ENCODE peak calls at places on chromosomes 2 and 18, in ten cellular contexts. One of them, this sample, is unnamed.

GRCh38 chr2:177882501-177882900 is 190.1 kb downstream of the PDE11A start:
- DNase-seq in left ventricle myocardium inferior: no peak
- DNase-seq in ovary: no peak
- DNase-seq in endothelial cell: no peak
- DNase-seq in GM13977: no peak
- DNase-seq in AG09309: no peak
- DNase-seq in nephron progenitor cell: no peak
- DNase-seq in WTC11: no peak
- DNase-seq in esophagus squamous epithelium: no peak
- DNase-seq in IMR-90: no peak
- DNase-seq in this sample: peak; percentile 18

GRCh38 chr2:203551653-203552250 is 16.7 kb upstream of the RAPH1 start:
- DNase-seq in left ventricle myocardium inferior: no peak
- DNase-seq in ovary: peak; percentile 58
- DNase-seq in endothelial cell: no peak
- DNase-seq in GM13977: no peak
- DNase-seq in AG09309: no peak
- DNase-seq in nephron progenitor cell: no peak
- DNase-seq in WTC11: no peak
- DNase-seq in esophagus squamous epithelium: no peak
- DNase-seq in IMR-90: peak; percentile 70
- DNase-seq in this sample: peak; percentile 51

GRCh38 chr18:449374-449773 is 51.1 kb downstream of the COLEC12 start:
- DNase-seq in left ventricle myocardium inferior: no peak
- DNase-seq in ovary: peak; percentile 31
- DNase-seq in endothelial cell: no peak
- DNase-seq in GM13977: no peak
- DNase-seq in AG09309: no peak
- DNase-seq in nephron progenitor cell: peak; percentile 33
- DNase-seq in WTC11: peak; percentile 19
- DNase-seq in esophagus squamous epithelium: no peak
- DNase-seq in IMR-90: no peak
- DNase-seq in this sample: no peak

GRCh38 chr2:96680561-96681141 is 38.1 kb downstream of the FER1L5 start:
- DNase-seq in left ventricle myocardium inferior: no peak
- DNase-seq in ovary: no peak
- DNase-seq in endothelial cell: no peak
- DNase-seq in GM13977: no peak
- DNase-seq in AG09309: no peak
- DNase-seq in nephron progenitor cell: no peak
- DNase-seq in WTC11: no peak
- DNase-seq in esophagus squamous epithelium: no peak
- DNase-seq in IMR-90: no peak
- DNase-seq in this sample: no peak

GRCh38 chr18:76988827-76989646 is 143.5 kb downstream of the MBP start:
- DNase-seq in left ventricle myocardium inferior: no peak
- DNase-seq in ovary: no peak
- DNase-seq in endothelial cell: no peak
- DNase-seq in GM13977: no peak
- DNase-seq in AG09309: no peak
- DNase-seq in nephron progenitor cell: no peak
- DNase-seq in WTC11: no peak
- DNase-seq in esophagus squamous epithelium: no peak
- DNase-seq in IMR-90: no peak
- DNase-seq in this sample: no peak

GRCh38 chr2:2667690-2668089 is 336.6 kb upstream of the MYT1L start:
- DNase-seq in left ventricle myocardium inferior: no peak
- DNase-seq in ovary: no peak
- DNase-seq in endothelial cell: no peak
- DNase-seq in GM13977: no peak
- DNase-seq in AG09309: no peak
- DNase-seq in nephron progenitor cell: no peak
- DNase-seq in WTC11: no peak
- DNase-seq in esophagus squamous epithelium: no peak
- DNase-seq in IMR-90: no peak
- DNase-seq in this sample: no peak

GRCh38 chr2:38716185-38716584 is 35.0 kb downstream of the SRSF7 start:
- DNase-seq in left ventricle myocardium inferior: no peak
- DNase-seq in ovary: no peak
- DNase-seq in endothelial cell: no peak
- DNase-seq in GM13977: no peak
- DNase-seq in AG09309: peak; percentile 47
- DNase-seq in nephron progenitor cell: no peak
- DNase-seq in WTC11: no peak
- DNase-seq in esophagus squamous epithelium: no peak
- DNase-seq in IMR-90: peak; percentile 91
- DNase-seq in this sample: no peak

GRCh38 chr2:33633295-33633694 is 34.2 kb upstream of the FAM98A start:
- DNase-seq in left ventricle myocardium inferior: no peak
- DNase-seq in ovary: no peak
- DNase-seq in endothelial cell: no peak
- DNase-seq in GM13977: no peak
- DNase-seq in AG09309: no peak
- DNase-seq in nephron progenitor cell: no peak
- DNase-seq in WTC11: no peak
- DNase-seq in esophagus squamous epithelium: no peak
- DNase-seq in IMR-90: no peak
- DNase-seq in this sample: no peak

GRCh38 chr2:145792745-145793144 is 1272.8 kb upstream of the ZEB2 start:
- DNase-seq in left ventricle myocardium inferior: peak; percentile 28
- DNase-seq in ovary: no peak
- DNase-seq in endothelial cell: no peak
- DNase-seq in GM13977: no peak
- DNase-seq in AG09309: no peak
- DNase-seq in nephron progenitor cell: no peak
- DNase-seq in WTC11: no peak
- DNase-seq in esophagus squamous epithelium: no peak
- DNase-seq in IMR-90: no peak
- DNase-seq in this sample: no peak

GRCh38 chr2:40160730-40161129 is 291.2 kb downstream of the SLC8A1 start:
- DNase-seq in left ventricle myocardium inferior: no peak
- DNase-seq in ovary: no peak
- DNase-seq in endothelial cell: no peak
- DNase-seq in GM13977: no peak
- DNase-seq in AG09309: no peak
- DNase-seq in nephron progenitor cell: no peak
- DNase-seq in WTC11: no peak
- DNase-seq in esophagus squamous epithelium: no peak
- DNase-seq in IMR-90: peak; percentile 45
- DNase-seq in this sample: no peak

GRCh38 chr2:102397167-102397566 is 25.8 kb upstream of the IL18RAP start:
- DNase-seq in left ventricle myocardium inferior: no peak
- DNase-seq in ovary: no peak
- DNase-seq in endothelial cell: no peak
- DNase-seq in GM13977: no peak
- DNase-seq in AG09309: no peak
- DNase-seq in nephron progenitor cell: no peak
- DNase-seq in WTC11: no peak
- DNase-seq in esophagus squamous epithelium: no peak
- DNase-seq in IMR-90: no peak
- DNase-seq in this sample: no peak

GRCh38 chr2:64799592-64800252 is 146.0 kb upstream of the SERTAD2 start:
- DNase-seq in left ventricle myocardium inferior: no peak
- DNase-seq in ovary: no peak
- DNase-seq in endothelial cell: no peak
- DNase-seq in GM13977: no peak
- DNase-seq in AG09309: no peak
- DNase-seq in nephron progenitor cell: no peak
- DNase-seq in WTC11: no peak
- DNase-seq in esophagus squamous epithelium: no peak
- DNase-seq in IMR-90: peak; percentile 13
- DNase-seq in this sample: no peak

GRCh38 chr2:146481629-146482028 is 1363.2 kb upstream of the ACVR2A start:
- DNase-seq in left ventricle myocardium inferior: no peak
- DNase-seq in ovary: no peak
- DNase-seq in endothelial cell: no peak
- DNase-seq in GM13977: no peak
- DNase-seq in AG09309: no peak
- DNase-seq in nephron progenitor cell: no peak
- DNase-seq in WTC11: no peak
- DNase-seq in esophagus squamous epithelium: no peak
- DNase-seq in IMR-90: peak; percentile 52
- DNase-seq in this sample: no peak

GRCh38 chr2:4134881-4135565 is 431.6 kb downstream of the DCDC2C start:
- DNase-seq in left ventricle myocardium inferior: no peak
- DNase-seq in ovary: no peak
- DNase-seq in endothelial cell: no peak
- DNase-seq in GM13977: no peak
- DNase-seq in AG09309: no peak
- DNase-seq in nephron progenitor cell: no peak
- DNase-seq in WTC11: no peak
- DNase-seq in esophagus squamous epithelium: no peak
- DNase-seq in IMR-90: no peak
- DNase-seq in this sample: no peak

GRCh38 chr2:44936715-44937687 is 4.5 kb upstream of the SIX3 start:
- DNase-seq in left ventricle myocardium inferior: no peak
- DNase-seq in ovary: no peak
- DNase-seq in endothelial cell: no peak
- DNase-seq in GM13977: no peak
- DNase-seq in AG09309: no peak
- DNase-seq in nephron progenitor cell: no peak
- DNase-seq in WTC11: peak; percentile 51
- DNase-seq in esophagus squamous epithelium: no peak
- DNase-seq in IMR-90: no peak
- DNase-seq in this sample: no peak

GRCh38 chr2:114068438-114068837 is 178.5 kb downstream of the ACTR3 start:
- DNase-seq in left ventricle myocardium inferior: no peak
- DNase-seq in ovary: no peak
- DNase-seq in endothelial cell: no peak
- DNase-seq in GM13977: no peak
- DNase-seq in AG09309: no peak
- DNase-seq in nephron progenitor cell: peak; percentile 58
- DNase-seq in WTC11: peak; percentile 15
- DNase-seq in esophagus squamous epithelium: no peak
- DNase-seq in IMR-90: peak; percentile 8
- DNase-seq in this sample: peak; percentile 27

DNA sequence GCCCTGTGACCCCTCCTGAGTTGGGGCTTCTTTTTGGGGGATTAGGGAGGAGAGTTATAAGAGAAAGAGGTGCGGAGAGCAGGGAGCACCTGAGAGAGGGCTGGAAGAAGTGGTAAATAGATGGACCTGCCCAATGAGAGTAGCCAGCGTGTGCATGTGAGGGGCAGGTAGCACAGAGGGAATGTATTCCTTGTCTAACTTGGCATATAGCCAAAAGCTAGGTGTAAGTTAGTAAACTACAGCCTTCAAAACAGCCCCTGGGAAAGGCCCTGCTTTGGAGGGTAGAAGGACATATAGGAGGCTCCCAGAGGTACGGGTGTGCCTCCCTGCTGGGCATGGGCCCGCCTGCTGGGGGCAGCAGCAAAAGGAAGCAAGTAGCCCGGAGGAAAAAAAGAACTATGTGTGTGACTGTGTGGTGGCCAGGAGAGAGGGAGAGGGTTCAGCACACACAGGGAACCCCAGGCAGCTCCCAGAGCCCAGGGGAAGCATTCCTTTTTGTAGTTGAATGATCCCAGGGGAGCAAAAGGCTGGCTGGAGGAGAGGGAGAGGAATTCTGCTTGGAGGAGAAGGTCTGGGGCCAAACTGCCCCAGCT is 48.0 kb downstream of the TCF7L1 start:
- DNase-seq in left ventricle myocardium inferior: no peak
- DNase-seq in ovary: no peak
- DNase-seq in endothelial cell: peak; percentile 45
- DNase-seq in GM13977: no peak
- DNase-seq in AG09309: no peak
- DNase-seq in nephron progenitor cell: no peak
- DNase-seq in WTC11: no peak
- DNase-seq in esophagus squamous epithelium: no peak
- DNase-seq in IMR-90: no peak
- DNase-seq in this sample: no peak
- TF ChIP-seq CTCF in left ventricle myocardium inferior: peak; percentile 35
- TF ChIP-seq CTCF in ovary: no peak
- TF ChIP-seq CTCF in endothelial cell: no peak
- TF ChIP-seq CTCF in GM13977: peak; percentile 8
- TF ChIP-seq CTCF in AG09309: no peak
- TF ChIP-seq CTCF in nephron progenitor cell: no peak
- TF ChIP-seq CTCF in WTC11: no peak
- TF ChIP-seq CTCF in esophagus squamous epithelium: no peak
- TF ChIP-seq CTCF in IMR-90: no peak
- TF ChIP-seq CTCF in this sample: no peak

DNA sequence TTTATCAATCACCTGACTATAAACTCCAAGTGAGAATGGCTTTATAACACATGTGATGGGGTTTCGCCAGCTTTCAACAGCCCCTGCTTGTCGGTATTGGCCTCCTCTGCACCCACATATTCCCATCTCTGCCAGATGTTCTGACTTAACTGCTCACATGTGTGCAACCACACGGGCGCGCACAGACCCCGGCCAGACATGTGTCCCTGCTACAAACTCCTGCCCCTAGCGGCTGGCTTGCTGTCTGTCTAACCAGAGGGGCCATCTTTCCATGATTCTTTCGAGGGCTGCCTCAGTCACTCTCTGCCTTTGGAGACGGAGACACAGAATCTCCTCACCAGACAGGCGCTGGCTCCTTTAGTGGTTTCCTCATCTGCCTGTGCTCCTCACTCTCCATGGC is 15.3 kb downstream of the STON1 start:
- DNase-seq in left ventricle myocardium inferior: no peak
- DNase-seq in ovary: no peak
- DNase-seq in endothelial cell: no peak
- DNase-seq in GM13977: no peak
- DNase-seq in AG09309: no peak
- DNase-seq in nephron progenitor cell: no peak
- DNase-seq in WTC11: peak; percentile 35
- DNase-seq in esophagus squamous epithelium: no peak
- DNase-seq in IMR-90: no peak
- DNase-seq in this sample: no peak
- TF ChIP-seq CTCF in left ventricle myocardium inferior: no peak
- TF ChIP-seq CTCF in ovary: no peak
- TF ChIP-seq CTCF in endothelial cell: no peak
- TF ChIP-seq CTCF in GM13977: no peak
- TF ChIP-seq CTCF in AG09309: peak; percentile 50
- TF ChIP-seq CTCF in nephron progenitor cell: no peak
- TF ChIP-seq CTCF in WTC11: no peak
- TF ChIP-seq CTCF in esophagus squamous epithelium: no peak
- TF ChIP-seq CTCF in IMR-90: no peak
- TF ChIP-seq CTCF in this sample: no peak

DNA sequence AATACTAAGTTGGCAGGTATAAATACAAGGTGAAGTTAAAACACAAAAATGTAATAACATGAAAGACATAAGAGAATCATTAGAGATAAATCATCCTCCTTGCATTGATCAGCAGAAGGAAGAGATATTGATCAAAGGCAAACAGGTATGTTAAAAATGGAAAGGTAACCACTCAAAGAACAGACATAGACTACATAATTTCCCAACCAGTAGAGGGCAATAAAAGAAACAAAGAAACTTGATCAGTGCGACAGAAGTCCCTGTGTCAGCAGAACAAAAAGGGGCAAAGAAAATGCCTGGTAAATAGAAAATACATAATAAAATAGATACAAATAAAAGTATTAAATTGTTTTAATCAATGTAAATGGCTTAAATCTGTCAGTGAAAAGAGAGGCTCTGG is 53.6 kb downstream of the FAM228A start:
- DNase-seq in left ventricle myocardium inferior: no peak
- DNase-seq in ovary: no peak
- DNase-seq in endothelial cell: no peak
- DNase-seq in GM13977: no peak
- DNase-seq in AG09309: no peak
- DNase-seq in nephron progenitor cell: no peak
- DNase-seq in WTC11: no peak
- DNase-seq in esophagus squamous epithelium: no peak
- DNase-seq in IMR-90: peak; percentile 28
- DNase-seq in this sample: no peak
- TF ChIP-seq CTCF in left ventricle myocardium inferior: peak; percentile 54
- TF ChIP-seq CTCF in ovary: no peak
- TF ChIP-seq CTCF in endothelial cell: no peak
- TF ChIP-seq CTCF in GM13977: peak; percentile 44
- TF ChIP-seq CTCF in AG09309: peak; percentile 17
- TF ChIP-seq CTCF in nephron progenitor cell: no peak
- TF ChIP-seq CTCF in WTC11: no peak
- TF ChIP-seq CTCF in esophagus squamous epithelium: no peak
- TF ChIP-seq CTCF in IMR-90: peak; percentile 37
- TF ChIP-seq CTCF in this sample: no peak

GRCh38 chr2:61433606-61434005 is 37.3 kb downstream of the USP34 start:
- DNase-seq in left ventricle myocardium inferior: no peak
- DNase-seq in ovary: no peak
- DNase-seq in endothelial cell: no peak
- DNase-seq in GM13977: no peak
- DNase-seq in AG09309: no peak
- DNase-seq in nephron progenitor cell: no peak
- DNase-seq in WTC11: no peak
- DNase-seq in esophagus squamous epithelium: no peak
- DNase-seq in IMR-90: no peak
- DNase-seq in this sample: no peak
- TF ChIP-seq CTCF in left ventricle myocardium inferior: no peak
- TF ChIP-seq CTCF in ovary: no peak
- TF ChIP-seq CTCF in endothelial cell: no peak
- TF ChIP-seq CTCF in GM13977: peak; percentile 8
- TF ChIP-seq CTCF in AG09309: no peak
- TF ChIP-seq CTCF in nephron progenitor cell: no peak
- TF ChIP-seq CTCF in WTC11: no peak
- TF ChIP-seq CTCF in esophagus squamous epithelium: no peak
- TF ChIP-seq CTCF in IMR-90: no peak
- TF ChIP-seq CTCF in this sample: no peak